ENCODE peak calls at places on chromosomes 5 and 9, in seven cellular contexts. L is AG04450; B is CD4-positive, alpha-beta memory T cell; P is effector memory CD4-positive, alpha-beta T cell; A is sigmoid colon; U is adrenal gland; V is substantia nigra. W is an unnamed sample.

GRCh38 chr5:164119806-164120440 is 614.5 kb downstream of the MAT2B start:
- DNase-seq in P (no peak), L (peak; percentile 4), A (no peak), V (no peak), U (no peak), B (no peak), W (no peak)

GRCh38 chr9:112174965-112175795 is at the start of gene SUSD1:
- DNase-seq in B (peak; percentile 48), A (no peak), U (peak; percentile 75), P (no peak), V (no peak), L (no peak), W (no peak)

GRCh38 chr9:95360866-95361265 is 43.4 kb upstream of the FANCC start:
- DNase-seq in B (no peak), A (no peak), V (no peak), U (no peak), P (no peak), L (no peak), W (no peak)

GRCh38 chr9:116701940-116702642 is 15.0 kb downstream of the TRIM32 start:
- DNase-seq in B (no peak), U (no peak), P (no peak), A (no peak), V (no peak), L (no peak), W (no peak)

GRCh38 chr5:36611520-36612274 is 5.3 kb downstream of the SLC1A3 start:
- DNase-seq in U (no peak), A (no peak), L (no peak), B (no peak), P (no peak), V (no peak), W (no peak)

GRCh38 chr5:13987843-13988464 is 43.5 kb upstream of the DNAH5 start:
- DNase-seq in U (peak; percentile 83), B (no peak), P (no peak), V (no peak), A (peak; percentile 74), L (peak; percentile 55), W (peak; percentile 14)

GRCh38 chr9:87854563-87854962 is 28.1 kb upstream of the SPATA31E1 start:
- DNase-seq in B (no peak), L (no peak), U (no peak), P (no peak), A (no peak), V (no peak), W (no peak)

GRCh38 chr9:136645903-136646754 is 16.6 kb upstream of the EGFL7 start:
- DNase-seq in A (no peak), B (no peak), U (peak; percentile 76), P (no peak), V (no peak), L (no peak), W (no peak)

GRCh38 chr5:101364469-101364868 is 461.4 kb upstream of the ST8SIA4 start:
- DNase-seq in U (peak; percentile 55), A (no peak), V (no peak), L (no peak), P (no peak), B (no peak), W (no peak)

GRCh38 chr5:171989946-171990712 is 16.3 kb downstream of the FBXW11 start:
- DNase-seq in V (no peak), U (no peak), P (no peak), A (no peak), L (no peak), B (no peak), W (no peak)

GRCh38 chr5:6633469-6634326 is 458 bp downstream of the SRD5A1 start:
- DNase-seq in L (no peak), B (peak; percentile 6), A (peak; percentile 72), P (no peak), V (peak; percentile 34), U (peak; percentile 71), W (peak; percentile 55)

GRCh38 chr5:179733764-179734126 is 1.1 kb downstream of the MAML1 start:
- DNase-seq in B (no peak), P (no peak), L (no peak), U (no peak), V (no peak), A (no peak), W (no peak)

GRCh38 chr9:90853945-90854344 is 52.3 kb downstream of the SYK start:
- DNase-seq in B (no peak), P (no peak), V (no peak), U (no peak), L (no peak), A (no peak), W (no peak)

GRCh38 chr5:21452429-21452828 is 1400.7 kb downstream of the CDH12 start:
- DNase-seq in L (no peak), B (no peak), U (no peak), V (no peak), A (no peak), P (no peak), W (no peak)

GRCh38 chr5:135441256-135441915 is 5.8 kb downstream of the DCANP1 start:
- DNase-seq in U (peak; percentile 44), P (no peak), L (no peak), B (no peak), V (no peak), A (peak; percentile 63), W (no peak)

GRCh38 chr5:167644619-167645018 is 646.8 kb upstream of the WWC1 start:
- DNase-seq in A (no peak), U (no peak), P (no peak), V (no peak), L (no peak), B (no peak), W (no peak)
- H3K27ac ChIP-seq in A (no peak overlapping the region), U (no peak overlapping the region), P (no peak overlapping the region), V (no peak overlapping the region), L (no peak overlapping the region), B (no peak overlapping the region), W (peak overlapping the region; percentile 14)

DNA sequence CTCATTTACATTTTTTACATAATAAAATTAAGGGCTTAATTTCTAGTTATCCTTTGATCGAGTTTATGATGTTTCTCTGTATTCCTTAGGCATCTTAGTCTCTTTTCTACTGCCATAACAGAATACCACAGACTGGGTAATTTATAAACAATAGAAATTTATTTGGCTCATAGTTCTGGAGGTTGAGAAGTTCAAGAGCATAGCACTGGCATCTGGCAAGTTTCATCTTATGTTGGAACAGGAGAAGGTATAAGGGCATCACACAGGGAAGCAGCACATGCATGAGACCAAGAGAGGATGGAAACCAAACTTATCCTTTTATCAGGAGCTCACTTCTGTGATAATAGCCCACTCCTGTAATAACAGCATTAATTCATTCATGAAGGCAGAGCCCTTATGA is 284.9 kb upstream of the COX7C start:
- DNase-seq in U (no peak), L (no peak), V (no peak), A (no peak), B (no peak), P (no peak), W (no peak)
- H3K27ac ChIP-seq in U (no peak overlapping the region), L (no peak overlapping the region), V (no peak overlapping the region), A (no peak overlapping the region), B (no peak overlapping the region), P (no peak overlapping the region), W (no peak overlapping the region)

GRCh38 chr9:127628644-127629467 is 16.8 kb downstream of the STXBP1 start:
- DNase-seq in U (peak; percentile 82), P (no peak), V (no peak), B (no peak), A (no peak), L (no peak), W (no peak)

GRCh38 chr9:127626752-127627493 is 14.8 kb downstream of the STXBP1 start:
- DNase-seq in U (no peak), B (no peak), A (no peak), L (no peak), P (no peak), V (no peak), W (no peak)

GRCh38 chr9:127633216-127633615 is 21.1 kb downstream of the STXBP1 start:
- DNase-seq in U (no peak), A (no peak), V (no peak), B (no peak), L (no peak), P (no peak), W (no peak)

GRCh38 chr9:127627494-127627855 is 15.4 kb downstream of the STXBP1 start:
- DNase-seq in P (no peak), U (no peak), B (no peak), A (no peak), V (no peak), L (no peak), W (no peak)

GRCh38 chr9:127629468-127630081 is 17.5 kb downstream of the STXBP1 start:
- DNase-seq in B (no peak), P (no peak), V (no peak), U (peak; percentile 61), L (no peak), A (no peak), W (no peak)
- H3K27ac ChIP-seq in B (no peak overlapping the region), P (no peak overlapping the region), V (no peak overlapping the region), U (peak overlapping the region; percentile 6), L (no peak overlapping the region), A (no peak overlapping the region), W (no peak overlapping the region)

GRCh38 chr5:122332589-122333555 is 20.8 kb downstream of the SNCAIP start:
- DNase-seq in L (no peak), V (no peak), U (no peak), B (no peak), P (no peak), A (no peak), W (no peak)
- H3K27ac ChIP-seq in L (no peak overlapping the region), V (no peak overlapping the region), U (no peak overlapping the region), B (no peak overlapping the region), P (no peak overlapping the region), A (no peak overlapping the region), W (no peak overlapping the region)

GRCh38 chr5:59275170-59275536 is 618.4 kb downstream of the PDE4D start:
- DNase-seq in P (no peak), V (no peak), A (no peak), B (no peak), U (no peak), L (no peak), W (no peak)
- H3K27ac ChIP-seq in P (no peak overlapping the region), V (no peak overlapping the region), A (peak overlapping the region; percentile 87), B (no peak overlapping the region), U (no peak overlapping the region), L (no peak overlapping the region), W (no peak overlapping the region)

GRCh38 chr9:80504525-80505235 is 932.9 kb downstream of the TLE4 start:
- DNase-seq in V (no peak), L (no peak), U (no peak), P (no peak), A (no peak), B (no peak), W (no peak)

GRCh38 chr9:80501635-80502034 is 929.9 kb downstream of the TLE4 start:
- DNase-seq in A (no peak), B (no peak), U (no peak), P (no peak), V (no peak), L (no peak), W (no peak)

GRCh38 chr9:80500300-80500699 is 928.5 kb downstream of the TLE4 start:
- DNase-seq in U (no peak), A (no peak), B (no peak), P (no peak), V (no peak), L (no peak), W (no peak)

GRCh38 chr9:80507611-80508010 is 935.8 kb downstream of the TLE4 start:
- DNase-seq in L (no peak), P (no peak), U (no peak), B (no peak), A (no peak), V (no peak), W (no peak)

GRCh38 chr9:80503692-80504400 is 932.1 kb downstream of the TLE4 start:
- DNase-seq in U (no peak), P (no peak), V (no peak), A (no peak), L (no peak), B (no peak), W (no peak)
- H3K27ac ChIP-seq in U (no peak overlapping the region), P (no peak overlapping the region), V (no peak overlapping the region), A (no peak overlapping the region), L (no peak overlapping the region), B (no peak overlapping the region), W (no peak overlapping the region)

W was measured in caudate nucleus.